ENCODE peak calls at places on chromosomes 12 and 14, in eight cellular contexts. One of them, this sample, is unnamed.

GRCh38 chr12:82665142-82665923 is 21.4 kb upstream of the TMTC2 start:
- DNase-seq in GM20000: no peak
- DNase-seq in Right ventricle myocardium superior: no peak
- DNase-seq in fibroblast of the conjunctiva: no peak
- DNase-seq in GM12865: no peak
- DNase-seq in NCI-H226: no peak
- DNase-seq in astrocyte of the spinal cord: no peak
- DNase-seq in KG1: no peak
- DNase-seq in this sample: no peak

GRCh38 chr12:79373896-79374499 is 316.8 kb downstream of the PAWR start:
- DNase-seq in GM12865: peak
- DNase-seq in KG1: no peak
- DNase-seq in Right ventricle myocardium superior: no peak
- DNase-seq in GM20000: peak
- DNase-seq in NCI-H226: peak
- DNase-seq in fibroblast of the conjunctiva: no peak
- DNase-seq in astrocyte of the spinal cord: peak
- DNase-seq in this sample: no peak

GRCh38 chr14:69355955-69356321 is 42.2 kb downstream of the ERH start:
- DNase-seq in fibroblast of the conjunctiva: peak
- DNase-seq in astrocyte of the spinal cord: peak
- DNase-seq in GM20000: no peak
- DNase-seq in GM12865: no peak
- DNase-seq in NCI-H226: peak
- DNase-seq in Right ventricle myocardium superior: no peak
- DNase-seq in KG1: no peak
- DNase-seq in this sample: no peak

GRCh38 chr12:65878540-65878939 is 54.3 kb downstream of the HMGA2 start:
- DNase-seq in GM20000: no peak
- DNase-seq in fibroblast of the conjunctiva: no peak
- DNase-seq in GM12865: no peak
- DNase-seq in astrocyte of the spinal cord: no peak
- DNase-seq in Right ventricle myocardium superior: no peak
- DNase-seq in NCI-H226: peak
- DNase-seq in KG1: no peak
- DNase-seq in this sample: no peak

GRCh38 chr14:31477248-31477647 is 10.6 kb downstream of the GPR33 start:
- DNase-seq in Right ventricle myocardium superior: no peak
- DNase-seq in astrocyte of the spinal cord: no peak
- DNase-seq in KG1: no peak
- DNase-seq in fibroblast of the conjunctiva: no peak
- DNase-seq in NCI-H226: no peak
- DNase-seq in GM12865: no peak
- DNase-seq in GM20000: no peak
- DNase-seq in this sample: no peak

GRCh38 chr12:50579757-50580267 is 75.0 kb downstream of the DIP2B start:
- DNase-seq in GM12865: peak
- DNase-seq in astrocyte of the spinal cord: peak
- DNase-seq in Right ventricle myocardium superior: no peak
- DNase-seq in fibroblast of the conjunctiva: no peak
- DNase-seq in KG1: no peak
- DNase-seq in GM20000: peak
- DNase-seq in NCI-H226: peak
- DNase-seq in this sample: peak

GRCh38 chr12:4806439-4807115 is 86.4 kb downstream of the GALNT8 start:
- DNase-seq in GM12865: no peak
- DNase-seq in KG1: no peak
- DNase-seq in Right ventricle myocardium superior: no peak
- DNase-seq in astrocyte of the spinal cord: no peak
- DNase-seq in fibroblast of the conjunctiva: no peak
- DNase-seq in NCI-H226: no peak
- DNase-seq in GM20000: no peak
- DNase-seq in this sample: no peak

GRCh38 chr14:69484444-69485113 is at the start of gene PLEKHD1:
- DNase-seq in Right ventricle myocardium superior: peak
- DNase-seq in GM12865: no peak
- DNase-seq in fibroblast of the conjunctiva: no peak
- DNase-seq in NCI-H226: no peak
- DNase-seq in GM20000: peak
- DNase-seq in KG1: no peak
- DNase-seq in astrocyte of the spinal cord: no peak
- DNase-seq in this sample: no peak

GRCh38 chr12:76976777-76977465 is 88.4 kb downstream of the E2F7 start:
- DNase-seq in GM20000: no peak
- DNase-seq in Right ventricle myocardium superior: no peak
- DNase-seq in GM12865: no peak
- DNase-seq in fibroblast of the conjunctiva: peak
- DNase-seq in astrocyte of the spinal cord: peak
- DNase-seq in KG1: no peak
- DNase-seq in NCI-H226: no peak
- DNase-seq in this sample: no peak

GRCh38 chr12:52175411-52176350 is 16.1 kb downstream of the KRT80 start:
- DNase-seq in GM12865: peak
- DNase-seq in GM20000: no peak
- DNase-seq in fibroblast of the conjunctiva: no peak
- DNase-seq in NCI-H226: no peak
- DNase-seq in Right ventricle myocardium superior: no peak
- DNase-seq in astrocyte of the spinal cord: peak
- DNase-seq in KG1: no peak
- DNase-seq in this sample: no peak

GRCh38 chr14:55451398-55451797 is 11.0 kb upstream of the TBPL2 start:
- DNase-seq in KG1: no peak
- DNase-seq in NCI-H226: no peak
- DNase-seq in astrocyte of the spinal cord: peak
- DNase-seq in GM20000: no peak
- DNase-seq in fibroblast of the conjunctiva: no peak
- DNase-seq in Right ventricle myocardium superior: no peak
- DNase-seq in GM12865: no peak
- DNase-seq in this sample: no peak

GRCh38 chr14:95482967-95483842 is 33.2 kb downstream of the SYNE3 start:
- DNase-seq in KG1: no peak
- DNase-seq in fibroblast of the conjunctiva: peak
- DNase-seq in Right ventricle myocardium superior: peak
- DNase-seq in GM20000: no peak
- DNase-seq in NCI-H226: peak
- DNase-seq in astrocyte of the spinal cord: peak
- DNase-seq in GM12865: no peak
- DNase-seq in this sample: no peak

GRCh38 chr14:74913986-74914573 is 9.0 kb downstream of the RPS6KL1 start:
- DNase-seq in KG1: no peak
- DNase-seq in GM20000: peak
- DNase-seq in astrocyte of the spinal cord: peak
- DNase-seq in GM12865: peak
- DNase-seq in fibroblast of the conjunctiva: peak
- DNase-seq in Right ventricle myocardium superior: peak
- DNase-seq in NCI-H226: peak
- DNase-seq in this sample: no peak